ENCODE peak calls at places on chromosomes 7 and 10, in ten cellular contexts. One of them, this sample, is unnamed. For H3K4me1, the result is how much of the 10 kb centered on the place peaks cover.

GRCh38 chr10:127441350-127442219 is 107.5 kb upstream of the NPS start:
- DNase-seq in K562: no peak
- DNase-seq in tibial artery: no peak
- DNase-seq in Peyer's patch: no peak
- DNase-seq in sigmoid colon: peak
- DNase-seq in H9: peak
- DNase-seq in PC-3: no peak
- DNase-seq in IMR-90: no peak
- DNase-seq in tibial nerve: no peak
- DNase-seq in left ventricle myocardium inferior: no peak
- DNase-seq in this sample: no peak

GRCh38 chr7:133815677-133816210 is 311.4 kb upstream of the LRGUK start:
- DNase-seq in PC-3: peak
- DNase-seq in left ventricle myocardium inferior: no peak
- DNase-seq in sigmoid colon: no peak
- DNase-seq in K562: no peak
- DNase-seq in tibial nerve: no peak
- DNase-seq in H9: no peak
- DNase-seq in IMR-90: peak
- DNase-seq in Peyer's patch: no peak
- DNase-seq in tibial artery: no peak
- DNase-seq in this sample: no peak

GRCh38 chr7:315516-316265 is 25.7 kb downstream of the FOXL3 start:
- DNase-seq in tibial artery: no peak
- DNase-seq in left ventricle myocardium inferior: no peak
- DNase-seq in PC-3: no peak
- DNase-seq in IMR-90: no peak
- DNase-seq in sigmoid colon: no peak
- DNase-seq in K562: no peak
- DNase-seq in H9: no peak
- DNase-seq in tibial nerve: no peak
- DNase-seq in Peyer's patch: no peak
- DNase-seq in this sample: no peak

GRCh38 chr10:96025566-96025965 is 17.8 kb upstream of the CCNJ start:
- DNase-seq in PC-3: peak
- DNase-seq in H9: peak
- DNase-seq in left ventricle myocardium inferior: no peak
- DNase-seq in IMR-90: peak
- DNase-seq in sigmoid colon: no peak
- DNase-seq in Peyer's patch: no peak
- DNase-seq in tibial artery: no peak
- DNase-seq in K562: peak
- DNase-seq in tibial nerve: no peak
- DNase-seq in this sample: no peak

GRCh38 chr7:110960811-110961210 is 130.1 kb upstream of the LRRN3 start:
- DNase-seq in H9: no peak
- DNase-seq in IMR-90: peak
- DNase-seq in tibial artery: no peak
- DNase-seq in Peyer's patch: no peak
- DNase-seq in K562: no peak
- DNase-seq in sigmoid colon: no peak
- DNase-seq in PC-3: no peak
- DNase-seq in tibial nerve: no peak
- DNase-seq in left ventricle myocardium inferior: no peak
- DNase-seq in this sample: no peak

GRCh38 chr7:5586279-5586962 is 162.8 kb upstream of the TNRC18 start:
- DNase-seq in tibial artery: no peak
- DNase-seq in Peyer's patch: no peak
- DNase-seq in H9: no peak
- DNase-seq in PC-3: peak
- DNase-seq in IMR-90: no peak
- DNase-seq in K562: peak
- DNase-seq in sigmoid colon: no peak
- DNase-seq in tibial nerve: no peak
- DNase-seq in left ventricle myocardium inferior: no peak
- DNase-seq in this sample: no peak

GRCh38 chr7:65722361-65722792 is 150.5 kb upstream of the VKORC1L1 start:
- DNase-seq in IMR-90: peak
- DNase-seq in PC-3: peak
- DNase-seq in tibial nerve: no peak
- DNase-seq in Peyer's patch: peak
- DNase-seq in sigmoid colon: peak
- DNase-seq in tibial artery: no peak
- DNase-seq in K562: peak
- DNase-seq in H9: peak
- DNase-seq in left ventricle myocardium inferior: peak
- DNase-seq in this sample: no peak

GRCh38 chr10:132714906-132715790 is 70.8 kb downstream of the NKX6-2 start:
- DNase-seq in left ventricle myocardium inferior: peak
- DNase-seq in H9: no peak
- DNase-seq in tibial nerve: peak
- DNase-seq in Peyer's patch: no peak
- DNase-seq in PC-3: no peak
- DNase-seq in K562: no peak
- DNase-seq in IMR-90: no peak
- DNase-seq in tibial artery: no peak
- DNase-seq in sigmoid colon: peak
- DNase-seq in this sample: no peak

GRCh38 chr10:106836923-106837322 is 327.6 kb downstream of the SORCS1 start:
- DNase-seq in IMR-90: no peak
- DNase-seq in tibial nerve: no peak
- DNase-seq in H9: no peak
- DNase-seq in left ventricle myocardium inferior: no peak
- DNase-seq in tibial artery: no peak
- DNase-seq in sigmoid colon: no peak
- DNase-seq in K562: no peak
- DNase-seq in Peyer's patch: no peak
- DNase-seq in PC-3: no peak
- DNase-seq in this sample: no peak

GRCh38 chr7:125412890-125413665 is 483.5 kb upstream of the POT1 start:
- DNase-seq in IMR-90: no peak
- DNase-seq in H9: no peak
- DNase-seq in K562: no peak
- DNase-seq in left ventricle myocardium inferior: no peak
- DNase-seq in PC-3: no peak
- DNase-seq in sigmoid colon: no peak
- DNase-seq in tibial artery: no peak
- DNase-seq in Peyer's patch: no peak
- DNase-seq in tibial nerve: no peak
- DNase-seq in this sample: no peak

GRCh38 chr10:78774999-78775711 is 293.6 kb upstream of the ZMIZ1 start:
- DNase-seq in PC-3: no peak
- DNase-seq in tibial nerve: peak
- DNase-seq in Peyer's patch: no peak
- DNase-seq in left ventricle myocardium inferior: no peak
- DNase-seq in IMR-90: peak
- DNase-seq in tibial artery: no peak
- DNase-seq in H9: no peak
- DNase-seq in K562: no peak
- DNase-seq in sigmoid colon: no peak
- DNase-seq in this sample: no peak

GRCh38 chr7:18706648-18707047 is 211.1 kb downstream of the HDAC9 start:
- DNase-seq in H9: no peak
- DNase-seq in tibial nerve: no peak
- DNase-seq in tibial artery: no peak
- DNase-seq in sigmoid colon: no peak
- DNase-seq in K562: no peak
- DNase-seq in Peyer's patch: no peak
- DNase-seq in left ventricle myocardium inferior: no peak
- DNase-seq in PC-3: no peak
- DNase-seq in IMR-90: no peak
- DNase-seq in this sample: no peak

GRCh38 chr10:86216886-86217285 is 149.7 kb downstream of the GRID1 start:
- DNase-seq in K562: no peak
- DNase-seq in H9: no peak
- DNase-seq in IMR-90: no peak
- DNase-seq in PC-3: no peak
- DNase-seq in tibial nerve: no peak
- DNase-seq in sigmoid colon: no peak
- DNase-seq in tibial artery: no peak
- DNase-seq in left ventricle myocardium inferior: no peak
- DNase-seq in Peyer's patch: no peak
- DNase-seq in this sample: no peak

GRCh38 chr10:43250625-43250924 is 16.3 kb downstream of the RASGEF1A start:
- DNase-seq in H9: no peak
- DNase-seq in K562: no peak
- DNase-seq in PC-3: no peak
- DNase-seq in tibial artery: no peak
- DNase-seq in Peyer's patch: peak
- DNase-seq in tibial nerve: no peak
- DNase-seq in sigmoid colon: no peak
- DNase-seq in left ventricle myocardium inferior: no peak
- DNase-seq in IMR-90: no peak
- DNase-seq in this sample: no peak

GRCh38 chr10:70907619-70908425 is 19.5 kb upstream of the PCBD1 start:
- DNase-seq in IMR-90: no peak
- DNase-seq in tibial nerve: no peak
- DNase-seq in tibial artery: peak
- DNase-seq in H9: no peak
- DNase-seq in sigmoid colon: peak
- DNase-seq in left ventricle myocardium inferior: no peak
- DNase-seq in K562: no peak
- DNase-seq in Peyer's patch: no peak
- DNase-seq in PC-3: no peak
- DNase-seq in this sample: no peak

GRCh38 chr10:79018591-79019011 is 50.2 kb upstream of the ZMIZ1 start:
- DNase-seq in tibial nerve: no peak
- DNase-seq in sigmoid colon: peak
- DNase-seq in H9: no peak
- DNase-seq in left ventricle myocardium inferior: no peak
- DNase-seq in PC-3: no peak
- DNase-seq in K562: no peak
- DNase-seq in tibial artery: peak
- DNase-seq in IMR-90: peak
- DNase-seq in Peyer's patch: no peak
- DNase-seq in this sample: no peak

GRCh38 chr7:116672596-116673503 is 854 bp downstream of the MET start:
- DNase-seq in tibial artery: peak
- DNase-seq in IMR-90: peak
- DNase-seq in tibial nerve: no peak
- DNase-seq in PC-3: peak
- DNase-seq in H9: peak
- DNase-seq in Peyer's patch: no peak
- DNase-seq in sigmoid colon: peak
- DNase-seq in left ventricle myocardium inferior: peak
- DNase-seq in K562: no peak
- DNase-seq in this sample: no peak

GRCh38 chr10:101070098-101070497 is 8.3 kb downstream of the KAZALD1 start:
- DNase-seq in H9: no peak
- DNase-seq in K562: no peak
- DNase-seq in Peyer's patch: no peak
- DNase-seq in tibial artery: no peak
- DNase-seq in left ventricle myocardium inferior: no peak
- DNase-seq in sigmoid colon: no peak
- DNase-seq in IMR-90: no peak
- DNase-seq in PC-3: peak
- DNase-seq in tibial nerve: no peak
- DNase-seq in this sample: no peak
- TF ChIP-seq CTCF in H9: no peak
- TF ChIP-seq CTCF in K562: no peak
- TF ChIP-seq CTCF in Peyer's patch: no peak
- TF ChIP-seq CTCF in tibial artery: no peak
- TF ChIP-seq CTCF in left ventricle myocardium inferior: no peak
- TF ChIP-seq CTCF in sigmoid colon: no peak
- TF ChIP-seq CTCF in IMR-90: no peak
- TF ChIP-seq CTCF in PC-3: no peak
- TF ChIP-seq CTCF in tibial nerve: no peak
- TF ChIP-seq CTCF in this sample: no peak

DNA sequence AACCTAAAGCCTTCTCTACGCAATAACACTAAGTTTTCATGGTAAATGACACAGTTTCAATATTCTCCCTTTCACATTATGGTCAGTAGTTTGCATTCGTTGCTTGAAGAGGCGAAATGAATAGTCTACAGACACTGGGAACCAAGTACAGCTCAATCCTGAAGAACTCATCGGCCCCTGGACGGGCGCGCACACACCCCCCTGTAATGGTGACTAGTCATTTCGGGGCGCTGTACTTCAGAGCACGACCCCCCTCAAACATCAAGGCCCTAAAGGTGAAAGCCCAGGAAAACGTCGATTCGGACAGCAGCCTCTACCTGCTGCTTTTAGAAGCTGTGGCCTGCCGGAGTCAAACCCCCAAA is 1.0 kb downstream of the NT5C2 start:
- DNase-seq in IMR-90: no peak
- DNase-seq in K562: peak
- DNase-seq in PC-3: no peak
- DNase-seq in left ventricle myocardium inferior: no peak
- DNase-seq in H9: no peak
- DNase-seq in sigmoid colon: no peak
- DNase-seq in Peyer's patch: no peak
- DNase-seq in tibial artery: no peak
- DNase-seq in tibial nerve: no peak
- DNase-seq in this sample: no peak
- H3K4me1 ChIP-seq in IMR-90: under half
- H3K4me1 ChIP-seq in K562: under half
- H3K4me1 ChIP-seq in PC-3: under half
- H3K4me1 ChIP-seq in left ventricle myocardium inferior: half or more
- H3K4me1 ChIP-seq in H9: under half
- H3K4me1 ChIP-seq in sigmoid colon: under half
- H3K4me1 ChIP-seq in Peyer's patch: under half
- H3K4me1 ChIP-seq in tibial artery: under half
- H3K4me1 ChIP-seq in tibial nerve: under half
- H3K4me1 ChIP-seq in this sample: under half

GRCh38 chr7:21293771-21294170 is 134.1 kb upstream of the SP4 start:
- DNase-seq in left ventricle myocardium inferior: no peak
- DNase-seq in Peyer's patch: no peak
- DNase-seq in H9: no peak
- DNase-seq in IMR-90: no peak
- DNase-seq in tibial nerve: no peak
- DNase-seq in sigmoid colon: no peak
- DNase-seq in tibial artery: no peak
- DNase-seq in PC-3: peak
- DNase-seq in K562: no peak
- DNase-seq in this sample: no peak
- TF ChIP-seq CTCF in left ventricle myocardium inferior: no peak
- TF ChIP-seq CTCF in Peyer's patch: no peak
- TF ChIP-seq CTCF in H9: peak
- TF ChIP-seq CTCF in IMR-90: no peak
- TF ChIP-seq CTCF in tibial nerve: no peak
- TF ChIP-seq CTCF in sigmoid colon: no peak
- TF ChIP-seq CTCF in tibial artery: no peak
- TF ChIP-seq CTCF in PC-3: no peak
- TF ChIP-seq CTCF in K562: no peak
- TF ChIP-seq CTCF in this sample: no peak

DNA sequence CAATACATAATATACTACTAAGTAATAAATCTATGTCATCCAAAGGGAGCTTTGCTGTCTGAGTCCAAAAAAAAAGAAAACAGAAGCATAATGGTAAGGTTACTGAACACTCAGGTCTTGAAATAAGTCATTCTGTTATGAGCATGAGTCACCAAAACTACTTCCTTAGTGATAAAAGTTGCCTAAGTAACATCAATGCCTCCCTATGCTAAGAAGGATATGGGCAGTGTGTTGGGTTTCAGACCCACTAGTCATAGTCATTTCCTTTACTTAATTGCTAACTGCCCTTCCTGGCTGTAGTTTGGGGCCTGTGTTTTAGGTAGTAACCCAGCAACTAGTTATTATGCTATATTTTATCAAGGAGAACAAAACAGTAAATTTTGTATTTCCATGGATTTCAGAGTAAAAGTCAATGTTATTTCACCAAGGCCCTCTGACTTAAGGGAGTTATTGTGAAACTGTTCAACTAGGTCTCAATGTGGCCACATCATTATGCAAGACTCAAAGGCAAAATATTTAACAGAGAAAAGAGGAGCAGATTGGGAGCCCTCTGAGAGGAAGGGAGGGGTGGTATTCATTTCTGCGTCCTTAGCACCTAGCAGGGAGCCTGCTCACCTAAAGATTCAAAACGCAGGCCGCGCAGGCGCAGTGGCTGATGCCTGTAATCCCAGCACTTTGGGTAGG is 11.7 kb upstream of the VIM start:
- DNase-seq in left ventricle myocardium inferior: no peak
- DNase-seq in K562: peak
- DNase-seq in H9: peak
- DNase-seq in sigmoid colon: no peak
- DNase-seq in tibial nerve: no peak
- DNase-seq in PC-3: peak
- DNase-seq in IMR-90: peak
- DNase-seq in tibial artery: no peak
- DNase-seq in Peyer's patch: no peak
- DNase-seq in this sample: no peak
- H3K4me1 ChIP-seq in left ventricle myocardium inferior: under half
- H3K4me1 ChIP-seq in K562: under half
- H3K4me1 ChIP-seq in H9: under half
- H3K4me1 ChIP-seq in sigmoid colon: under half
- H3K4me1 ChIP-seq in tibial nerve: under half
- H3K4me1 ChIP-seq in PC-3: half or more
- H3K4me1 ChIP-seq in IMR-90: under half
- H3K4me1 ChIP-seq in tibial artery: under half
- H3K4me1 ChIP-seq in Peyer's patch: under half
- H3K4me1 ChIP-seq in this sample: under half

This sample was measured in esophagus muscularis mucosa.